ENCODE peak calls at places on chromosomes 5 and 9, in seven cellular contexts. Y, R, N, T, F, K and S are unnamed samples.

GRCh38 chr5:63011158-63011557 is 432.5 kb downstream of the LRRC70 start:
- DNase-seq in R (no peak), K (no peak), Y (no peak), F (no peak), N (no peak), T (no peak), S (no peak)

GRCh38 chr9:95667789-95668188 is 151.0 kb upstream of the PTCH1 start:
- DNase-seq in R (no peak), T (no peak), K (no peak), N (no peak), F (no peak), Y (no peak), S (no peak)

GRCh38 chr9:555493-555892 is 286.0 kb upstream of the DMRT1 start:
- DNase-seq in R (no peak), F (no peak), T (no peak), N (no peak), Y (peak), K (no peak), S (no peak)

GRCh38 chr5:96809898-96810297 is 2.2 kb upstream of the ERAP1 start:
- DNase-seq in K (peak), N (no peak), R (no peak), T (no peak), F (no peak), Y (no peak), S (no peak)

GRCh38 chr9:38081356-38082108 is 12.5 kb upstream of the SHB start:
- DNase-seq in F (no peak), Y (no peak), T (no peak), N (no peak), K (no peak), R (no peak), S (no peak)

GRCh38 chr9:38068616-38068865 is 486 bp downstream of the SHB start:
- DNase-seq in N (peak), R (no peak), K (no peak), Y (peak), T (no peak), F (no peak), S (no peak)

GRCh38 chr5:14086261-14086660 is 56.9 kb upstream of the TRIO start:
- DNase-seq in F (no peak), K (no peak), Y (peak), N (peak), T (no peak), R (no peak), S (no peak)

GRCh38 chr5:13488254-13488931 is 456.1 kb downstream of the DNAH5 start:
- DNase-seq in K (no peak), R (no peak), T (no peak), F (no peak), N (no peak), Y (no peak), S (no peak)

GRCh38 chr9:137067860-137068538 is 2.4 kb downstream of the SAPCD2 start:
- DNase-seq in K (peak), T (peak), F (no peak), R (peak), Y (peak), N (peak), S (no peak)

GRCh38 chr9:69476016-69476415 is 151.0 kb downstream of the ENTREP1 start:
- DNase-seq in R (no peak), K (no peak), Y (peak), N (no peak), T (no peak), F (no peak), S (no peak)

GRCh38 chr9:109556061-109556460 is 58.0 kb upstream of the PTPN3 start:
- DNase-seq in K (no peak), Y (peak), F (no peak), N (no peak), R (no peak), T (no peak), S (no peak)

GRCh38 chr5:1121101-1121500 is 9.2 kb upstream of the SLC12A7 start:
- DNase-seq in T (no peak), Y (no peak), K (no peak), N (no peak), R (no peak), F (no peak), S (no peak)

GRCh38 chr9:128120741-128121465 is 6.6 kb downstream of the PTGES2 start:
- DNase-seq in F (no peak), N (no peak), R (peak), K (peak), T (no peak), Y (no peak), S (no peak)

GRCh38 chr5:130710596-130710995 is 454.5 kb downstream of the HINT1 start:
- DNase-seq in R (no peak), F (peak), Y (peak), K (no peak), N (no peak), T (peak), S (peak)

GRCh38 chr9:36386396-36386795 is 13.7 kb downstream of the RNF38 start:
- DNase-seq in N (no peak), K (no peak), F (no peak), T (no peak), R (no peak), Y (peak), S (no peak)

GRCh38 chr5:124401247-124402143 is 344.9 kb downstream of the ZNF608 start:
- DNase-seq in K (no peak), R (no peak), N (no peak), F (no peak), Y (no peak), T (no peak), S (no peak)

GRCh38 chr5:91146221-91146620 is 236.9 kb downstream of the ARRDC3 start:
- DNase-seq in R (no peak), N (no peak), T (no peak), F (no peak), Y (peak), K (no peak), S (no peak)

GRCh38 chr5:179275941-179276837 is 69.1 kb downstream of the ADAMTS2 start:
- DNase-seq in F (peak), T (peak), K (peak), Y (no peak), R (peak), N (peak), S (peak)

GRCh38 chr5:79081779-79082178 is 12.2 kb downstream of the BHMT2 start:
- DNase-seq in T (no peak), F (no peak), K (no peak), R (no peak), Y (peak), N (no peak), S (no peak)

GRCh38 chr9:97895695-97896332 is 26.5 kb downstream of the TRMO start:
- DNase-seq in F (no peak), N (no peak), K (no peak), R (no peak), T (peak), Y (peak), S (no peak)

GRCh38 chr5:81969912-81970311 is 1.9 kb upstream of the ATG10 start:
- DNase-seq in F (no peak), T (no peak), Y (no peak), N (no peak), K (no peak), R (no peak), S (no peak)

GRCh38 chr5:35859101-35859661 is 2.5 kb downstream of the IL7R start:
- DNase-seq in T (no peak), R (no peak), Y (peak), K (no peak), N (peak), F (no peak), S (no peak)

GRCh38 chr5:79829260-79829659 is 139.6 kb downstream of the CMYA5 start:
- DNase-seq in N (no peak), Y (peak), K (no peak), R (no peak), F (no peak), T (no peak), S (no peak)

GRCh38 chr9:113898596-113898995 is 22.5 kb downstream of the ZNF618 start:
- DNase-seq in K (no peak), N (no peak), T (no peak), R (no peak), Y (no peak), F (no peak), S (no peak)

GRCh38 chr5:174732040-174733020 is 7.9 kb downstream of the MSX2 start:
- DNase-seq in F (no peak), Y (no peak), R (no peak), N (no peak), T (no peak), K (no peak), S (no peak)
- H3K4me3 ChIP-seq in F (no peak), Y (no peak), R (no peak), N (no peak), T (no peak), K (no peak), S (no peak)

DNA sequence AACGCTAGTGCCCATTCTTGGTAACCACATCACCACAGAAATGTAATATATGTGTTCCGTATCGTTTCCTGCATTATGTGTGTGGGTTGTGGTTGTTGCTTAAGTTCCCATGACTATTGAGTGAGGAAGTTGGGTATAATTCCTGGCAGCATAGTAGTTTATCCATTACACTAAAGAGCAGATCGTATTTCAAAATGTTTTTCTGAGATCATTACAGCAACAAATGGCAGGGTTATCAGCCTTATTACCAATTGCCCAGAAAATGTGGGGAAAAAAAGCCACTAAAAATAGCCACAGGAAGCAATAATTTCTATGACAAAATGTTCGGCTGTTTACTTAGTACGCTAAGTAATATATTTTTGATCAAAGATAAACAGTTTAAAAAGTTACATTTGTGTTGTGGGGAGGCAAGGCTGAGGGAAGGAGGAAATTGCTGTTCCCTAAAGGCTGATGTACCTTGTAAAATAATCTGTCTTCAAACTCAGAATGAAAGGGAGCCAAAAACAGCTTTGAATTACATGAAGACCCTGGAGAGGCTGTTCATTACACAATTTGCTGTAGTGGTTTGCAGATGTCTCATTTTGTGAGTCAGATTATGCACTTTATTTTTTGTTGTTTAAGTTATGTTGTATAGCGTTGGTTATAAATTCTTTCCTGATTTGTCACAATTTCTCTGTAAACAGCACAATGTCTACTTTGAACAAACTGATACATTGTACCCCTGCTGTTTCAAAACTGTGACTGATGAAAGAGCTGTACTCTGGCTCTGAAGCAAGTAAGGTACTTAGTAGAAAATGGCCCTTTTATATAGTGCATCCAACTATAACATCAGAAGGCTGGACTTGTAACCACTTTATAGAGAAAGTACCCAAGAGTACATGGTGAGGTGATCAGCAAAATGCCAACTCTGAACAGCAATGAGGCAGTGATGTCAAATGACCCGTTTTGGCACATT is 1028.5 kb downstream of the NR2F1-AS1 start:
- DNase-seq in T (peak), K (no peak), F (peak), R (no peak), Y (peak), N (peak), S (peak)
- H3K4me3 ChIP-seq in T (no peak), K (no peak), F (no peak), R (no peak), Y (no peak), N (no peak), S (no peak)

GRCh38 chr9:71446499-71447411 is 321.6 kb downstream of the CEMIP2 start:
- DNase-seq in K (peak), Y (peak), R (no peak), N (peak), F (no peak), T (peak), S (peak)
- H3K4me3 ChIP-seq in K (peak), Y (peak), R (no peak), N (peak), F (peak), T (peak), S (peak)

DNA sequence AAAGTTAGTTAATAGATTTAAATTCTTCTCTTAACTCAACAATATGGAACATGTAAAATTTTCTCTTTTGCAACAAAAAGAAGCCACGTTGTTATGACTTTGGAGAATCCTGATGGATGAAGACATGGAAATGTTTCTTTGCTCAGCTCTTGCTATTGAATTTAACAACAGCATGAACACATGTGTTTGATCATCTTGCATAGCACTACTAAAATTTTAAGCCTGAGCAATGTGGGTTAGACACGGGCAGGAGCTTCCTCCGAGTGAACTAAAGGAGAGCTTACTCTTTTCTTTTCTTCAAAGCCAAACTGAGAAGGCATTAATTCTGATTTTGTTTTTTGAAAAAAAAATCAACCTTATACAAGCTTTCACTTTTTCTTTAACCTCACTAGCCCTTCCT is 36.8 kb downstream of the ADAMTS19 start:
- DNase-seq in R (no peak), K (no peak), T (no peak), N (no peak), Y (no peak), F (no peak), S (no peak)
- H3K4me3 ChIP-seq in R (no peak), K (no peak), T (no peak), N (no peak), Y (no peak), F (no peak), S (no peak)

DNA sequence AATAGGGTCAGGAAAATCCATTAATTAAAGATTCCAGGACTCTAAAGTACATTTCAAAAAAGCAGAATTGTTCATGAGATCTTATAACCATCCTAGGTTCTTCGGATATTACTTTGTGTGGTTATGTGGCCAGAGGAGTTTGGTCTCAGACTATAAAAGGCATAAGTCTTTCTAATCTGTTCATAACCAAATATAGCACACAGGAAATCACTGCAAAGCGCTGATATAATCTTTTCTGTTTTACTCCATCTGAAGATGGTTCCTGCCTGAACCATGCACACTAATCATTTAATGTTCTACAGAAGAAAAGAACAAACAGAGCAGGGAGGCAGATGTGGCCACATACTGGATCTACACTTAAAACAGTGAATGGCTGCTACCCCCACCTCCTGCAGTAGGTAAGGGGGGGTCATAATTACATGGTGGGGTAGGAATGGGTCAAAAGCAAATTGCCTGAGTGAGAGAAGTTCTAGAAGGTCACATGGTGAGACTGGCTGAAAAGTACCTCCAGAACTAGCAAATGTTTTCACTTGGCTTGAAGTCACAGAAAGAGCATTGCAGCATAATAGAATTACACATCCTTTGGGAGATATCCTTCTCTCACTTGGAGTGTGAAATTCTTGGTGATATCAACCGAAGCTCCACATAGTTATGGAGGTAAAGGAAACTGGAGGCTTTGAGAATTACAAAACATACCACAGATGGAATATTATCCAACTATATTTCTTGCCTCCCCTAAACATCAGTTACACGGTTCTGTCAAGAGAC is 182.7 kb downstream of the SEMA5A start:
- DNase-seq in R (no peak), Y (no peak), F (no peak), K (no peak), T (no peak), N (peak), S (no peak)
- H3K4me3 ChIP-seq in R (no peak), Y (no peak), F (no peak), K (no peak), T (no peak), N (no peak), S (no peak)

GRCh38 chr9:131728961-131729360 is 10.9 kb downstream of the RAPGEF1 start:
- DNase-seq in K (no peak), R (no peak), T (no peak), F (no peak), N (no peak), Y (no peak), S (no peak)

GRCh38 chr9:131724678-131725077 is 15.2 kb downstream of the RAPGEF1 start:
- DNase-seq in F (no peak), R (no peak), N (no peak), Y (no peak), T (no peak), K (no peak), S (no peak)

GRCh38 chr9:131727795-131728545 is 11.9 kb downstream of the RAPGEF1 start:
- DNase-seq in Y (peak), R (no peak), K (no peak), N (no peak), F (no peak), T (no peak), S (no peak)

GRCh38 chr9:131728546-131728910 is 11.3 kb downstream of the RAPGEF1 start:
- DNase-seq in F (no peak), N (no peak), Y (no peak), T (no peak), R (no peak), K (no peak), S (no peak)

DNA sequence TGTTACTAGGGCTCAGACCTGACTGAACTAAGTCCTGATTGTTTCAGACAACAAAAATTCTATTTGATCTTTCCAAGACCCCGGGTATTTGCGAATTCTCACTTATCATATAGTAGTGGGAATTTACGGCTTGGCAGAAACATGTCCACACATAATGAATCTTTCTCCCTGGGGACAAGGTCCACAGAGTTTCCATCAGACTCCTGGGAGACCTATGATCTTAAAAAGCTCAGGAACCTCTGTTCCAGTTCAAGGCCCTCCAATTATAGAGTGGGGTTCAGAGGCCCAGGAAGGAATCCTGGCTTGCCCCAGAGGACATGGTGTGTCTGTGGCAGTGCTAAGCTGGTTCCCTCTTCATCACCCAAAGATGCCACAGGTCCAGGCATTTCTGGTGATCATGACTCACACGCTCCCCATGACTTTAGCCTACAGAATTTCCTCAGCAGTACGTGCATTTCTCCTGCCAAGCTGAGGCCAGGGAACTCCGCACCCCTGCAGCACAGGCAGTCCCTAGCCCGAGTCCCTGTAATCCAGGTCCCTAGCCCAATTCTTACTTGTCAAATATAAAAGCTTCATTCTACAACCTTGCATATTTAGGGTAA is 12.6 kb downstream of the RAPGEF1 start:
- DNase-seq in N (peak), F (no peak), Y (peak), R (peak), T (no peak), K (no peak), S (no peak)
- H3K4me3 ChIP-seq in N (no peak), F (no peak), Y (no peak), R (no peak), T (no peak), K (no peak), S (no peak)